ENCODE peak calls at places on chromosomes 5 and 9, in five cellular contexts. F is HEK293T, T is HepG2, D is GM12878, O is H1. V is an unnamed sample.

GRCh38 chr5:134053840-134054338 is 49.1 kb upstream of the VDAC1 start:
- DNase-seq in F (no peak), T (no peak), D (no peak), O (no peak), V (no peak)

GRCh38 chr9:109923371-109923770 is 143.4 kb downstream of the PALM2AKAP2 start:
- DNase-seq in F (no peak), T (no peak), D (no peak), O (no peak), V (no peak)

GRCh38 chr5:87393331-87393730 is 19.4 kb downstream of the CCNH start:
- DNase-seq in F (no peak), T (no peak), D (no peak), O (no peak), V (no peak)

GRCh38 chr5:94849821-94850736 is 231.6 kb downstream of the SLF1 start:
- DNase-seq in F (peak), T (peak), D (peak), O (no peak), V (peak)

GRCh38 chr9:121765021-121765950 is 113.9 kb downstream of the DAB2IP start:
- DNase-seq in F (no peak), T (peak), D (no peak), O (no peak), V (no peak)

GRCh38 chr9:76321185-76321828 is 72.9 kb downstream of the RFK start:
- DNase-seq in F (no peak), T (no peak), D (no peak), O (no peak), V (peak)

GRCh38 chr5:177303925-177304391 is 359 bp downstream of the PRELID1 start:
- DNase-seq in F (no peak), T (no peak), D (no peak), O (no peak), V (no peak)

GRCh38 chr9:38233343-38233742 is 159.2 kb upstream of the ALDH1B1 start:
- DNase-seq in F (no peak), T (no peak), D (no peak), O (no peak), V (no peak)

GRCh38 chr5:78577051-78577807 is 71.3 kb downstream of the LHFPL2 start:
- DNase-seq in F (no peak), T (no peak), D (no peak), O (no peak), V (no peak)

GRCh38 chr5:155082401-155082800 is 68.8 kb downstream of the KIF4B start:
- DNase-seq in F (no peak), T (no peak), D (no peak), O (no peak), V (no peak)
- TF ChIP-seq SUZ12 in F (no peak), T (no peak), D (no peak), O (no peak), V (no peak)

GRCh38 chr5:71971862-71972261 is 135.4 kb upstream of the MAP1B start:
- DNase-seq in F (no peak), T (no peak), D (no peak), O (no peak), V (no peak)
- TF ChIP-seq SUZ12 in F (no peak), T (no peak), D (no peak), O (no peak), V (no peak)

DNA sequence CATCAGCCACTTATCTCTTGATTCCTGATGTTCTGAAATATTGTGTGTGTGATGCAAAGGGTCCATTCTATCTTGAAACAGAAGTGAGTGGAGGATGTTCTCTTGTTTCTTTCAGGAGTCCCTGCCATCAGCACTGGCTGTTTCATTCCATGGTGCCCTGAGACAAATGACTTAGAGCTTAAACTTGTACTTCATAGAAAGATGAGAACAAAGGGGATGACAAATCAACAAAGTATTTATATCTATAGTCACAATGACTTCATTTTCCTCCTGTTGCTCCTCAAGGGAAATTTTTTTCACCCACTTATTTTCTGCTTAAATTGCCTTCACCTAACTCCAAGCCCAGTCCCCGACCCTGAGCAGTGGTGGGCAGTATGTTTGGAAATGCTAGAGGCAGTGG is 171.6 kb downstream of the TARS1 start:
- DNase-seq in F (no peak), T (no peak), D (no peak), O (no peak), V (no peak)
- TF ChIP-seq SUZ12 in F (no peak), T (no peak), D (no peak), O (no peak), V (no peak)

DNA sequence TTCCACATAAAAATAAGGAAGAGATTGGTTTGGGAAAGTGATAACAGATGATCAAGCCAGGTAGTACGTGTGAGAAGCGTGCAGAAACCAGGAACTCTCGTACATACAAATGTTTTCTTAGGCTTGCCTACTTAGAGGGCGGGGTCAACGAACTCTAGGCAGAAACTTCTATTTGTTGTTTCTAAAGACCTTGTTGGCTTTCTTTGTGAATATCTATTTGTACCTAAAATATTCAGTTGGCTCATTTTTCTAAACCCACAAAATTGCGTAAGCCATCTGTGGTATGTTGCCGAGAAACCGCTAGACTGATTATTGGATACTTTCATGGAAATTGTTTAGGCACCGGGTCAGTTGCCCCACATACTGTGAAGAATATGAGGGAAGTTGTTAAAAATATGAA is 458.5 kb downstream of the MAT2B start:
- DNase-seq in F (no peak), T (no peak), D (no peak), O (no peak), V (no peak)
- TF ChIP-seq SUZ12 in F (no peak), T (no peak), D (no peak), O (no peak), V (no peak)

DNA sequence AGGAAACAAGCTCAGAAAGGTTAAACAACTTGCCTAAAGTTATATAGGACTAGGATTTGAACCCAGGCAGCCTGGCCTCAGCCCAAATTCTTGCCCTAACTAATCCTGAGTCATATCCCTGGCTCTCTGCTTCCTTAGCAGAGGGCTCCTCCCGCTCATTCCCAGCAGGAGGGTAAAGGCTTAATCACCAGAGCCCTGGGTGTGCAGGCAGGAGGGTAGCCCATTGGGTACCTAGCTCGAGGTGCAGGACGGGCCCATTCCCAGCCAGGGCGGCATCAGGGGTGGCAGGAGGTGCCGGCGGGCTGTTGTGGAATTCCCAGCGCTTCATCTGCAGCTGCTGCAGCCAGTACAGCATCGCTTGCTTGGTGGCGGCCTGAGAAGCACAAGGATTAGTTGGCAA is 3.9 kb downstream of the TBC1D2 start:
- DNase-seq in F (no peak), T (no peak), D (no peak), O (no peak), V (no peak)
- TF ChIP-seq SUZ12 in F (no peak), T (no peak), D (no peak), O (no peak), V (no peak)

V was measured in NT2/D1.